ENCODE peak calls at places on chromosomes 13 and 19, in nine cellular contexts. B is left ventricle myocardium inferior, K is aorta, J is tibial artery, W is right cardiac atrium, U is AG04450, N is SK-N-SH, I is endodermal cell, Z is heart right ventricle. D is an unnamed sample.
A peak's percentile ranks its signal among the peaks of the same experiment; 100 is the strongest.

GRCh38 chr13:83325454-83325853 is 556.8 kb downstream of the SLITRK1 start:
- DNase-seq in J (no peak), U (peak; percentile 47), Z (no peak), W (no peak), N (no peak), I (no peak), K (no peak), B (no peak), D (no peak)

GRCh38 chr19:58572818-58573657 is at the start of gene MZF1:
- DNase-seq in W (peak; percentile 100), K (peak; percentile 100), U (peak; percentile 100), N (peak; percentile 94), J (peak; percentile 100), Z (peak; percentile 99), B (peak; percentile 99), I (peak; percentile 100), D (peak; percentile 99)

GRCh38 chr13:44629465-44630183 is 53.5 kb upstream of the TSC22D1 start:
- DNase-seq in I (no peak), W (no peak), U (no peak), N (no peak), K (no peak), Z (no peak), B (no peak), J (no peak), D (no peak)

GRCh38 chr19:23887642-23888041 is 27.0 kb upstream of the ZNF726 start:
- DNase-seq in B (no peak), Z (no peak), K (no peak), I (no peak), N (no peak), U (no peak), J (no peak), W (no peak), D (no peak)

GRCh38 chr19:12513531-12514061 is 29.0 kb upstream of the ZNF709 start:
- DNase-seq in K (no peak), I (peak; percentile 54), N (peak; percentile 55), W (peak; percentile 42), B (peak; percentile 17), J (no peak), Z (peak; percentile 17), U (no peak), D (no peak)

GRCh38 chr19:35169226-35169995 is 14.9 kb downstream of the FXYD5 start:
- DNase-seq in W (no peak), N (no peak), J (no peak), U (no peak), K (no peak), I (peak; percentile 7), Z (no peak), B (no peak), D (no peak)

GRCh38 chr13:37453246-37453645 is 145.3 kb downstream of the POSTN start:
- DNase-seq in U (no peak), W (no peak), I (no peak), B (no peak), J (no peak), Z (no peak), K (no peak), N (no peak), D (no peak)

GRCh38 chr19:543912-544608 is at the start of gene GZMM:
- DNase-seq in N (no peak), B (no peak), U (no peak), W (no peak), J (no peak), K (no peak), I (peak; percentile 39), Z (no peak), D (peak; percentile 82)

GRCh38 chr19:29843180-29844051 is 31.6 kb downstream of the CCNE1 start:
- DNase-seq in B (peak; percentile 36), N (no peak), J (peak; percentile 37), W (peak; percentile 40), K (peak; percentile 67), I (peak; percentile 71), U (no peak), Z (peak; percentile 29), D (peak; percentile 20)

GRCh38 chr13:61414686-61415664 is 674 bp downstream of the PCDH20 start:
- DNase-seq in I (peak; percentile 94), K (peak; percentile 50), W (peak; percentile 41), U (no peak), Z (peak; percentile 22), J (no peak), B (peak; percentile 28), N (peak; percentile 80), D (no peak)

GRCh38 chr19:34254552-34255432 is at the start of gene GARRE1:
- DNase-seq in N (peak; percentile 93), B (peak; percentile 45), Z (peak; percentile 51), I (peak; percentile 77), W (peak; percentile 50), J (no peak), K (no peak), U (no peak), D (peak; percentile 84)

GRCh38 chr13:112124100-112124499 is 57.2 kb downstream of the SOX1 start:
- DNase-seq in W (no peak), B (no peak), K (no peak), Z (no peak), N (no peak), J (no peak), I (peak; percentile 6), U (no peak), D (no peak)

GRCh38 chr13:78603240-78603947 is at the start of gene POU4F1:
- DNase-seq in W (peak; percentile 32), N (peak; percentile 90), U (no peak), K (no peak), B (peak; percentile 17), I (peak; percentile 95), Z (peak; percentile 33), J (no peak), D (peak; percentile 70)

GRCh38 chr13:63595811-63596210 is 2180.2 kb upstream of the PCDH20 start:
- DNase-seq in B (no peak), U (no peak), J (no peak), Z (no peak), W (no peak), K (no peak), I (no peak), N (no peak), D (no peak)

GRCh38 chr13:33034061-33034460 is 17.8 kb downstream of the KL start:
- DNase-seq in J (no peak), W (no peak), Z (no peak), K (no peak), U (no peak), I (no peak), N (no peak), B (no peak), D (no peak)
- H3K4me3 ChIP-seq in J (no peak overlapping the region), W (no peak overlapping the region), Z (no peak overlapping the region), K (no peak overlapping the region), U (no peak overlapping the region), I (no peak overlapping the region), N (no peak overlapping the region), B (no peak overlapping the region), D (no peak overlapping the region)

DNA sequence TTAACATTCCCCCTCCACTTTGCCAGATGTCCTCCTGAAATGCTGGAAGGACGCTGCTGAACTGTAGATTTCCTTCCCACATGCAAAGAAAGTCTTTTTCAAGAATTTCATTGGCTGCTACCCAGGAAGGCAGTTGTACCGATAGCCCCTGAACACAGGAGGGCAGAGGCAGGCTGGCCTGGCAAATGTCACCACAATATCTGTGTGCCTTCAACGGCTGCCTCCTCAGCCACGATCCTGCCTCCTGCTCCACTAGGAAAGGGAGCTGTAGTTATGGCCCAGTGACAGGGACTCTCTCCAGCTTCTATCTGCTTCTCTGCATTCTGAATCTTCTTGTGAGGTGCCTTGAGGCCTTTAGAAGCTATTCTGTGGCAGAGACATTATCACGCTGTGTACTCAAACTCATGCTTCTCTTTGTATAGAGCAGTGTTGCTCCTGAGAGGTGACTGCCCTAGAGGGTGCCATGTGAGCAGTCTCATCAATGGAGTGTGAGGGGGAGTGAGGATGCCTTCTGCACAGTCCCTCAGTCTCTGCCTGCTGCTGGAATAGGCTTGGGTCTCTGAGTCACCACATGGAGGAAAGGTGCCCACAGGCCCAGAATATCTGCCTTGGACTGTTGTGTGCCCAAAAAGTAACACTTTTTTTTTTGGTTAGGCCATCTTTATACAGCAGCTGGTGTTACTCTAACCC is 279.8 kb downstream of the DNAJC15 start:
- DNase-seq in K (peak; percentile 68), I (peak; percentile 86), Z (peak; percentile 57), U (no peak), W (peak; percentile 55), N (peak; percentile 79), J (peak; percentile 34), B (peak; percentile 54), D (no peak)
- H3K27ac ChIP-seq in K (no peak overlapping the region), I (no peak overlapping the region), Z (peak overlapping the region; percentile 56), U (peak overlapping the region; percentile 66), W (no peak overlapping the region), N (peak overlapping the region; percentile 62), J (no peak overlapping the region), B (peak overlapping the region; percentile 40), D (no peak overlapping the region)

GRCh38 chr19:31346660-31347059 is 2.6 kb downstream of the TSHZ3 start:
- DNase-seq in Z (no peak), N (no peak), K (no peak), J (no peak), W (no peak), U (no peak), B (no peak), I (no peak), D (no peak)
- H3K4me3 ChIP-seq in Z (no peak overlapping the region), N (no peak overlapping the region), K (no peak overlapping the region), J (no peak overlapping the region), W (no peak overlapping the region), U (peak overlapping the region; percentile 27), B (no peak overlapping the region), I (no peak overlapping the region), D (no peak overlapping the region)

GRCh38 chr13:99085846-99086148 is 107.9 kb upstream of the DOCK9 start:
- DNase-seq in N (no peak), K (no peak), U (no peak), Z (no peak), W (no peak), J (no peak), I (no peak), B (no peak), D (no peak)

GRCh38 chr13:99086869-99087129 is 108.9 kb upstream of the DOCK9 start:
- DNase-seq in B (peak; percentile 22), K (peak; percentile 60), W (peak; percentile 35), N (no peak), U (no peak), I (no peak), J (no peak), Z (no peak), D (no peak)

GRCh38 chr13:99083976-99084375 is 106.1 kb upstream of the DOCK9 start:
- DNase-seq in B (no peak), W (no peak), K (no peak), Z (no peak), U (no peak), N (no peak), J (no peak), I (no peak), D (peak; percentile 15)

GRCh38 chr13:99086149-99086868 is 108.4 kb upstream of the DOCK9 start:
- DNase-seq in W (peak; percentile 52), K (peak; percentile 68), N (peak; percentile 86), I (peak; percentile 82), B (peak; percentile 47), Z (peak; percentile 58), J (peak; percentile 34), U (no peak), D (peak; percentile 72)

DNA sequence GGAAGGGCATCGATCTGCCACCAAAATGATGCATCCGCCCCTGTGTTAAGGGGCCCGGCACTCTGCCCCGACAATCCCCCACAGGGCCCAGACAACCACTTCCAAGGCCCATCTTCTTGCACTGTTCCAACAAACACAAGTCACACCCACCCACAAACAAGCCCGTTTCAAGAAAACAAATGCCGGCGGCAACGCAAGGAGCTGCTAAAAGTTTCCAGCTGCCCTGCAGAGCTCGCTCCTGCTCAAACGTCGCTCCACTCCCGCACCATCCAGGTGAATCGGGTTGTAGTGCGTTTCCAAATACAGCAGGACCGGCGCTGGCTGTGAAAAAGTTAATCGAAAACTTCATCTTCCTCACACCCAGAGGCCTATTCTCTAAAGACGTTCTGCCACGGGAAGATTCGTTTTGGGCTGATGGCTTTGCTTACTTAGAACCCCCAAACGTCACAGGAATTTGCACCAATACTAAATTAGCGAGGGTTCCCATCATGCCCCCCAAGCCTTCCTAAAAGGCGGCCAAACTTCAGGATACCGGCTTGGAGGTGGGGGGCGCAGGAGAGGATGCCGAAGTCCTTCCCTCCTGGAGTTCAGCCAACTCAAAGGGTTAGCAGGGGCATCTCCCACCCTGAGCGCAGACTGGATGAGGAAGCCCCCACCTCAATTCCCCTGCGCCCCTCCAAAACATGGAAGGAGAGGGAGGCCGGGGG is 107.4 kb upstream of the DOCK9 start:
- DNase-seq in I (peak; percentile 66), Z (no peak), B (no peak), K (no peak), W (no peak), U (no peak), N (no peak), J (no peak), D (peak; percentile 38)
- H3K27ac ChIP-seq in I (no peak overlapping the region), Z (peak overlapping the region; percentile 93), B (peak overlapping the region; percentile 94), K (no peak overlapping the region), W (no peak overlapping the region), U (no peak overlapping the region), N (no peak overlapping the region), J (no peak overlapping the region), D (peak overlapping the region; percentile 65)